ENCODE peak calls at places on chromosomes 11 and 22, in five cellular contexts. J, G, E, X and P are unnamed samples.
A peak's percentile ranks its signal among the peaks of the same experiment; 100 is the strongest.

GRCh38 chr11:91406009-91406408 is 818.6 kb upstream of the FAT3 start:
- DNase-seq in G (no peak), X (no peak), E (no peak), J (no peak), P (no peak)

GRCh38 chr22:38751422-38752346 is 4.1 kb downstream of the SUN2 start:
- DNase-seq in J (peak; percentile 72), X (peak; percentile 72), E (peak; percentile 85), G (no peak), P (no peak)

GRCh38 chr22:17332109-17332508 is 37.2 kb upstream of the CECR2 start:
- DNase-seq in G (no peak), E (no peak), J (no peak), X (no peak), P (no peak)

GRCh38 chr11:86978756-86979608 is 23.8 kb upstream of the FZD4 start:
- DNase-seq in X (no peak), J (no peak), E (no peak), G (peak; percentile 45), P (no peak)

GRCh38 chr11:68870470-68870869 is 28.8 kb upstream of the CPT1A start:
- DNase-seq in J (no peak), X (no peak), G (no peak), E (no peak), P (no peak)

GRCh38 chr11:69834251-69834650 is 15.0 kb upstream of the FGF3 start:
- DNase-seq in J (no peak), X (no peak), E (peak; percentile 42), G (no peak), P (no peak)

GRCh38 chr22:44336962-44337657 is 24.4 kb upstream of the SHISAL1 start:
- DNase-seq in G (no peak), J (no peak), E (no peak), X (no peak), P (no peak)

GRCh38 chr22:26711205-26711958 is 54.0 kb downstream of the MIAT start:
- DNase-seq in E (no peak), J (peak; percentile 66), G (no peak), X (no peak), P (no peak)

GRCh38 chr22:17829691-17830040 is 55.4 kb upstream of the BID start:
- DNase-seq in J (no peak), X (no peak), G (no peak), E (no peak), P (no peak)

GRCh38 chr22:38041760-38042584 is 15.2 kb upstream of the PICK1 start:
- DNase-seq in G (no peak), E (no peak), J (no peak), X (no peak), P (no peak)

GRCh38 chr11:65423516-65424199 is 1.1 kb downstream of the NEAT1 start:
- DNase-seq in E (peak; percentile 61), J (no peak), X (peak; percentile 57), G (no peak), P (peak; percentile 24)

GRCh38 chr11:78646564-78647185 is 72.0 kb upstream of the NARS2 start:
- DNase-seq in G (peak; percentile 62), X (peak; percentile 40), J (peak; percentile 27), E (no peak), P (no peak)

GRCh38 chr11:70551323-70552166 is 153.2 kb downstream of the CTTN start:
- DNase-seq in E (no peak), J (no peak), X (no peak), G (no peak), P (no peak)

GRCh38 chr11:76208438-76208828 is 2.1 kb upstream of the WNT11 start:
- DNase-seq in G (no peak), E (no peak), X (no peak), J (no peak), P (no peak)

GRCh38 chr22:36012332-36012731 is 16.3 kb downstream of the RBFOX2 start:
- DNase-seq in E (no peak), J (no peak), X (no peak), G (no peak), P (no peak)

GRCh38 chr11:110319501-110319900 is 23.1 kb upstream of the RDX start:
- DNase-seq in J (no peak), G (no peak), E (no peak), X (no peak), P (no peak)

GRCh38 chr11:86577663-86578636 is 94.5 kb downstream of the ME3 start:
- DNase-seq in G (no peak), J (no peak), E (no peak), X (peak; percentile 74), P (peak; percentile 15)